ENCODE peak calls at places on chromosomes 3 and 15, in four cellular contexts. H, Q, X and N are unnamed samples.

GRCh38 chr3:183114779-183115178 is 15.5 kb upstream of the MCCC1 start:
- DNase-seq in Q (no peak), X (no peak), H (no peak), N (no peak)

GRCh38 chr15:52794665-52795463 is 4.7 kb upstream of the ONECUT1 start:
- DNase-seq in H (no peak), X (no peak), Q (no peak), N (peak; percentile 16)

GRCh38 chr3:69710153-69710977 is 28.9 kb upstream of the MITF start:
- DNase-seq in H (no peak), Q (no peak), X (no peak), N (no peak)

GRCh38 chr15:39315200-39315599 is 265.7 kb upstream of the THBS1 start:
- DNase-seq in H (no peak), Q (no peak), X (no peak), N (no peak)

GRCh38 chr3:147419062-147419701 is 10.0 kb downstream of the ZIC1 start:
- DNase-seq in H (no peak), X (peak; percentile 88), Q (peak; percentile 88), N (no peak)

GRCh38 chr3:99128740-99129505 is 227.4 kb upstream of the DCBLD2 start:
- DNase-seq in Q (peak; percentile 39), X (no peak), H (no peak), N (no peak)

GRCh38 chr15:84855032-84855645 is 29.3 kb upstream of the SLC28A1 start:
- DNase-seq in H (no peak), Q (no peak), X (no peak), N (no peak)

GRCh38 chr15:35358824-35359223 is 187.1 kb downstream of the DPH6 start:
- DNase-seq in X (no peak), H (no peak), Q (no peak), N (no peak)

GRCh38 chr15:87752250-87752951 is 504.1 kb downstream of the NTRK3 start:
- DNase-seq in Q (peak; percentile 74), X (no peak), H (no peak), N (no peak)

GRCh38 chr3:179464296-179465092 is 13.2 kb upstream of the GNB4 start:
- DNase-seq in Q (no peak), X (no peak), H (no peak), N (no peak)

GRCh38 chr3:377158-377561 is 180.6 kb downstream of the CHL1 start:
- DNase-seq in Q (peak; percentile 56), X (no peak), H (no peak), N (peak; percentile 15)

GRCh38 chr3:14440531-14441239 is 38.3 kb downstream of the SLC6A6 start:
- DNase-seq in Q (peak; percentile 81), X (no peak), H (no peak), N (no peak)

GRCh38 chr3:132034486-132035464 is at the start of gene CPNE4:
- DNase-seq in H (peak; percentile 85), X (peak; percentile 91), Q (peak; percentile 94), N (peak; percentile 85)

GRCh38 chr3:132033471-132033870 is 1.3 kb downstream of the CPNE4 start:
- DNase-seq in H (no peak), Q (no peak), X (no peak), N (peak; percentile 8)

GRCh38 chr3:132034097-132034485 is 723 bp downstream of the CPNE4 start:
- DNase-seq in H (no peak), Q (no peak), X (peak; percentile 9), N (peak; percentile 9)

GRCh38 chr3:132032959-132033358 is 1.9 kb downstream of the CPNE4 start:
- DNase-seq in X (no peak), Q (no peak), H (no peak), N (no peak)

GRCh38 chr3:132038198-132038825 is 3.5 kb upstream of the CPNE4 start:
- DNase-seq in X (no peak), H (no peak), Q (peak; percentile 71), N (peak; percentile 15)
- TF ChIP-seq CTCF in X (peak; percentile 45), H (peak; percentile 46), Q (peak; percentile 80), N (peak; percentile 33)

GRCh38 chr3:49803464-49804140 is 541 bp downstream of the INKA1 start:
- DNase-seq in Q (peak; percentile 57), H (no peak), X (peak; percentile 42), N (peak; percentile 48)
- TF ChIP-seq CTCF in Q (no peak), H (no peak), X (no peak), N (no peak)

GRCh38 chr15:100570282-100570681 is 31.7 kb downstream of the LINS1 start:
- DNase-seq in X (no peak), H (no peak), Q (no peak), N (no peak)

GRCh38 chr15:100571592-100572167 is 30.3 kb downstream of the LINS1 start:
- DNase-seq in X (no peak), Q (no peak), H (no peak), N (no peak)

GRCh38 chr15:100573526-100573925 is 28.5 kb downstream of the LINS1 start:
- DNase-seq in X (no peak), Q (no peak), H (no peak), N (no peak)

GRCh38 chr15:100570735-100571363 is 31.1 kb downstream of the LINS1 start:
- DNase-seq in X (no peak), Q (no peak), H (no peak), N (no peak)

GRCh38 chr15:100572362-100572983 is 29.5 kb downstream of the LINS1 start:
- DNase-seq in H (no peak), X (no peak), Q (peak; percentile 28), N (no peak)
- TF ChIP-seq CTCF in H (peak; percentile 63), X (no peak), Q (peak; percentile 59), N (peak; percentile 16)

DNA sequence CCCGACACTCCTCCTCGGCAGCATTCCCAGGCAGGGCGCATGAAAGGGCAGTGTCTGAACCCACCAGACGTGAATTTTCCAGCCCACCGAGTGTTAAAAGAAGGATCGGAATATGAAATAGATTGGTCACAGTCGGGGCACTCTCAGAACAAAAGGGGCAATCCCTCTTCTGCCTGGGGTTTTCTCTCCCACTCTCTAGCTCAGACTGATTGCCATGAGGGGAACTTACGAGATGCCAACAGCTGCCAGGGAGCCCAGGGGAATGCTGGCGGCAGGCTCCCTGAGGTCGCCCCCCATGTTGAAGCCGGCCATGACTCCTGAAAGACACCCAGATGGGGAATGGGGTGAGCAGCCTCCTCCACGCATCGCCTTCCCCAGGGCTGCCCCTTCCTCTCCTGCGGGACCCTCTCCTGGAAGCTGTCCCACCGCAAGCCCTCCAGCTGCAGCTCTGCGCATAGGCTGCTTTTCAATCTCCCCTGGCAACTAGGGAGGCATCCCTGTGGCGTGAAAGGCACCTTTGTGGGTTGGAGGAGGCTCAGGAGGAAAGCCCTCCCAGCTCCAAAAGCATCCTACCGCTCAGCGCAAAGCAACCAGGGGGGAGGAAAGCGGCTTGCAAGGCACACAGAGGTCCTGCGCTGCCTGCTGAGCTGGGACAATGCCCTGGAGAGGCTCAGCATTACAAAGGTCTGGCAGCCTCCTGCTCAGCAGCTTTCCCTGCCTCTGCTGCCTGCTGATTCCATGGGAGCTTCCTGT is 64.7 kb upstream of the HEG1 start:
- DNase-seq in H (no peak), Q (no peak), X (peak; percentile 44), N (no peak)
- TF ChIP-seq CTCF in H (no peak), Q (no peak), X (no peak), N (no peak)

GRCh38 chr15:25849431-25849921 is 13.7 kb downstream of the ATP10A start:
- DNase-seq in Q (peak; percentile 44), X (no peak), H (no peak), N (no peak)

GRCh38 chr15:25850154-25851111 is 12.7 kb downstream of the ATP10A start:
- DNase-seq in X (no peak), Q (peak; percentile 4), H (peak; percentile 90), N (peak; percentile 57)

GRCh38 chr15:25852027-25852426 is 11.1 kb downstream of the ATP10A start:
- DNase-seq in H (no peak), Q (no peak), X (no peak), N (no peak)

GRCh38 chr15:25848769-25849430 is 14.2 kb downstream of the ATP10A start:
- DNase-seq in X (no peak), Q (no peak), H (no peak), N (no peak)

GRCh38 chr15:25852696-25853524 is 10.2 kb downstream of the ATP10A start:
- DNase-seq in X (no peak), Q (no peak), H (no peak), N (no peak)
- TF ChIP-seq CTCF in X (no peak), Q (no peak), H (no peak), N (no peak)

DNA sequence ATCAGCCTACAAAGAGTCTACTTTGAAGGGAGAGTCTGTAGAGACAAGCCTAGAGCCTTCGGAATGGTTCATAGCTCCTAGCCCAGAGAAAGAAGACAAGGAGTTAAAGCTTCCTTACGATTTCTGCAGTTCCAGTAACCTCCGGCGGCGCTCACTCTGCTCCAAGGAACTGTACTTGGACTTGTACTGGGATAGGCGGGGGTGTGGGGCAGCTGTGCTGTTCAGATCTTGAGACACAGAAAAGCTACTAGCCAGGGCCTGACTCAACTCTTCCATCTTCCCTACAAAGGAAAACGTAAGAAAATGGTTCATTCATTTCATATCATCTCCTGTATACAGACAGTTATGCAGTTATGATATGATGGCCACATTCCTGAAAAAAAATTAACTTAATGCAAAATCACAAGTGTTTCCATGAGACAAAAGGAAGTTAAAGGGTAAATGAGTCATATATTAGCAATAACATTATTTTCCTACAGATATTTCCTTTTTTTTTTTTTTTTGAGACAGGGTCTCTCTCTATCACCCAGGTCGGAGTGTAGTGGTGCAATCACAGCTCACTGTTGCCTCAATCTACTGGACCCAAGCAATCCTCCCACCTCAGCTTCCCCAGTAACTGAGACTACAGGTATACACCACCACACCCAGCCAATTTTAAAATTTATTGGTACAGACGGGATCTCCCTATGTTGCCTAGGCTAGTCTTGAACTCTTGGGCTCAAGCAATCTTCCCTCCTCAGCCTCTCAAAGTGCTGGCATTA is 4.6 kb downstream of the SNUPN start:
- DNase-seq in X (no peak), Q (peak; percentile 60), H (peak; percentile 74), N (no peak)
- TF ChIP-seq CTCF in X (no peak), Q (no peak), H (peak; percentile 21), N (no peak)

DNA sequence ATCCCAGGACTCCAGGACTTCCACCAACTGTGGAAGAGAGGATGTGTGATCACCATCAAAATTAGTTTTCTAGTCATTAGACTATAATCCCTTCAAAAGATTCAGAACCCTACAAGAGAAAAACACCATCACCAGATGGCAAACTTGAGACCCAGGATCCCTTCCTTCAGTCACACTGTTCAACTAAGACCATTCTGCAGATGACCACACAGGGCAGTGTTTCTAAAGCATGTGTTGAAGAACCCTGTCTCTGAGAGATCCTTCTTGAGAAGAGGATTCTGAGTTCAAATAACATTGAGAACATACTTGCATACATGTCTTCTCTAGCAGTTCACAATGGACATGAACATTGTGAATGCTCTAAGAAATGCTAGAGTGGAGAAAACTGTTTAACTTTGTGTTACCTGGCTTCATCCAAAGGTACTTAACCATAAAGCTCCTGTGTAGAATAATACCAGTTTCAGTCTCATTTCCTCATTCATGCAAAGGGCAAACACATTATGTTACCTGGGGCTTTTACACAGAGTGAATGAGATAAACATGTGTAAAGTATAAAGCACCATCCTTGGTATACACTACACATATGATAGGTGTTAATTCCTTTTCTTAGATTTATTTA is 2.4 kb upstream of the ADGRG7 start:
- DNase-seq in X (no peak), H (no peak), Q (no peak), N (peak; percentile 21)
- TF ChIP-seq CTCF in X (peak; percentile 9), H (no peak), Q (no peak), N (no peak)

DNA sequence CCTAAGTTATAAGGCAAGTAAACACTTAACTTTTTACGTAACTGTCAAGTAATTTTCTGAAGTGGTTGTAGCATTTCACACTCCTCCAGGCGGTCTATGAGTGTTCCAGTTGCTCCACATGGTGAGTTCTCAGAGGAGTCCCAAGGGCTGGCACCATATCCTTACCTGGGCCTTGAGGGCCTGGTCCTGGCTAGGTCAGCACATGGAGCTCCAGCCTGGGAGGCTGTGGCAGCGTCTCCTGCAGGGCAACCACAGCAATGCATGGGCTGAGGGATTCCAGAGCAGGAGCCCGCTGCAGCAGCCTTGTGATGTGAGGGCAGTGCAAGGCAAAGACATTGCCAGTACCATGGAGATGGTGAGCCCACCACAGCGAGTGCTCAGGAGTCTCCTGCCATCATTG is 32.2 kb upstream of the LYZL4 start:
- DNase-seq in X (peak; percentile 28), Q (no peak), H (no peak), N (no peak)
- TF ChIP-seq CTCF in X (peak; percentile 52), Q (no peak), H (no peak), N (peak; percentile 3)

GRCh38 chr15:75928680-75929608 is 25.3 kb downstream of the FBXO22 start:
- DNase-seq in Q (peak; percentile 39), X (peak; percentile 13), H (no peak), N (no peak)
- TF ChIP-seq CTCF in Q (peak; percentile 56), X (peak; percentile 17), H (no peak), N (peak; percentile 29)